ENCODE peak calls at places on chromosomes 1 and 21, in four cellular contexts. M is K562, J is HepG2, Q is HCT116. A is an unnamed sample.
A peak's percentile ranks its signal among the peaks of the same experiment; 100 is the strongest.

GRCh38 chr1:14435368-14436023 is 163.0 kb upstream of the KAZN start:
- DNase-seq in Q (no peak), M (peak; percentile 87), J (no peak), A (no peak)

GRCh38 chr1:214205053-214205452 is 75.9 kb upstream of the SMYD2 start:
- DNase-seq in Q (no peak), J (no peak), M (no peak), A (no peak)

GRCh38 chr1:33394716-33395115 is 36.2 kb downstream of the PHC2 start:
- DNase-seq in M (no peak), J (no peak), Q (no peak), A (no peak)

GRCh38 chr21:37220433-37220980 is 46.6 kb downstream of the VPS26C start:
- DNase-seq in M (no peak), Q (no peak), J (peak; percentile 48), A (no peak)

GRCh38 chr1:82783025-82783424 is 982.3 kb downstream of the ADGRL2 start:
- DNase-seq in J (no peak), Q (no peak), M (no peak), A (no peak)

GRCh38 chr1:163083690-163084089 is 14.5 kb downstream of the RGS4 start:
- DNase-seq in Q (no peak), J (no peak), M (no peak), A (no peak)

GRCh38 chr1:171188388-171189266 is 3.5 kb downstream of the FMO2 start:
- DNase-seq in Q (peak; percentile 24), J (peak; percentile 43), M (peak; percentile 68), A (no peak)

GRCh38 chr1:153790996-153791855 is 16.0 kb downstream of the SLC27A3 start:
- DNase-seq in M (no peak), Q (no peak), J (no peak), A (no peak)

GRCh38 chr1:224846119-224846907 is 83.2 kb upstream of the DNAH14 start:
- DNase-seq in Q (no peak), J (no peak), M (no peak), A (no peak)

GRCh38 chr1:20641986-20642385 is 8.7 kb downstream of the PINK1 start:
- DNase-seq in Q (no peak), J (no peak), M (no peak), A (no peak)

GRCh38 chr1:23403038-23403336 is 21.6 kb downstream of the TCEA3 start:
- DNase-seq in M (peak; percentile 45), Q (peak; percentile 28), J (no peak), A (no peak)

GRCh38 chr1:152654110-152654509 is 9.1 kb upstream of the LCE2D start:
- DNase-seq in M (peak; percentile 68), J (peak; percentile 59), Q (peak; percentile 32), A (no peak)

GRCh38 chr1:109490029-109490933 is 3.6 kb upstream of the CYB561D1 start:
- DNase-seq in M (peak; percentile 67), J (peak; percentile 45), Q (peak; percentile 31), A (peak; percentile 88)

GRCh38 chr1:45802343-45803298 is 791 bp upstream of the MAST2 start:
- DNase-seq in M (peak; percentile 83), Q (peak; percentile 57), J (peak; percentile 84), A (peak; percentile 53)

GRCh38 chr1:3352952-3353331 is 101.5 kb upstream of the ARHGEF16 start:
- DNase-seq in M (no peak), J (no peak), Q (no peak), A (no peak)

GRCh38 chr1:6922096-6922931 is 137.1 kb downstream of the CAMTA1 start:
- DNase-seq in M (no peak), J (no peak), Q (no peak), A (no peak)

GRCh38 chr1:201299968-201300367 is 16.7 kb downstream of the PKP1 start:
- DNase-seq in M (no peak), J (no peak), Q (no peak), A (no peak)

GRCh38 chr21:41530366-41530765 is 22.4 kb upstream of the TMPRSS2 start:
- DNase-seq in M (no peak), J (no peak), Q (no peak), A (no peak)

GRCh38 chr1:38708701-38709258 is 150.8 kb downstream of the RRAGC start:
- DNase-seq in Q (no peak), J (no peak), M (no peak), A (no peak)

GRCh38 chr1:181416268-181416855 is 67.0 kb upstream of the CACNA1E start:
- DNase-seq in J (no peak), M (no peak), Q (no peak), A (no peak)

GRCh38 chr1:11730429-11730861 is 5.5 kb upstream of the AGTRAP start:
- DNase-seq in J (no peak), Q (no peak), M (no peak), A (no peak)

GRCh38 chr21:42466700-42467612 is 29.1 kb downstream of the RSPH1 start:
- DNase-seq in M (peak; percentile 67), J (peak; percentile 6), Q (peak; percentile 23), A (no peak)

GRCh38 chr1:117095237-117095636 is 26.3 kb downstream of the TRIM45 start:
- DNase-seq in J (no peak), M (no peak), Q (no peak), A (no peak)

GRCh38 chr1:20597650-20598049 is 8.8 kb downstream of the CDA start:
- DNase-seq in J (no peak), Q (no peak), M (no peak), A (no peak)

GRCh38 chr1:154694995-154695394 is 87.0 kb upstream of the ADAR start:
- DNase-seq in M (no peak), Q (no peak), J (no peak), A (no peak)

GRCh38 chr1:94111879-94112278 is 9.1 kb downstream of the ABCA4 start:
- DNase-seq in M (no peak), Q (no peak), J (no peak), A (no peak)

GRCh38 chr1:53698381-53698980 is 40.5 kb downstream of the GLIS1 start:
- DNase-seq in J (no peak), M (no peak), Q (no peak), A (no peak)

GRCh38 chr21:43832648-43833047 is 32.4 kb upstream of the AGPAT3 start:
- DNase-seq in Q (no peak), J (no peak), M (no peak), A (no peak)

GRCh38 chr1:9129391-9130041 is 614 bp upstream of the GPR157 start:
- DNase-seq in Q (peak; percentile 69), M (peak; percentile 98), J (peak; percentile 78), A (peak; percentile 75)

GRCh38 chr1:20361805-20362381 is 71.2 kb downstream of the VWA5B1 start:
- DNase-seq in M (peak; percentile 82), J (peak; percentile 13), Q (peak; percentile 42), A (peak; percentile 99)

GRCh38 chr1:27957655-27958054 is 2.1 kb upstream of the XKR8 start:
- DNase-seq in M (no peak), J (no peak), Q (no peak), A (no peak)

GRCh38 chr1:243213045-243213787 is 41.9 kb downstream of the CEP170 start:
- DNase-seq in Q (no peak), M (no peak), J (no peak), A (no peak)

GRCh38 chr1:109532365-109533136 is 7.1 kb upstream of the GPR61 start:
- DNase-seq in M (peak; percentile 91), J (peak; percentile 75), Q (peak; percentile 47), A (peak; percentile 97)

GRCh38 chr1:100383743-100384405 is 31.6 kb downstream of the CDC14A start:
- DNase-seq in Q (no peak), J (no peak), M (no peak), A (no peak)

GRCh38 chr1:35915693-35916092 is 15.2 kb upstream of the AGO3 start:
- DNase-seq in J (no peak), Q (no peak), M (no peak), A (no peak)
- TF ChIP-seq FOSL1 in J (no peak), Q (no peak), M (no peak), A (no peak)

GRCh38 chr21:38661296-38662223 is 144.2 kb upstream of the ETS2 start:
- DNase-seq in Q (no peak), J (no peak), M (no peak), A (no peak)
- TF ChIP-seq FOSL1 in Q (no peak), J (no peak), M (no peak), A (no peak)

DNA sequence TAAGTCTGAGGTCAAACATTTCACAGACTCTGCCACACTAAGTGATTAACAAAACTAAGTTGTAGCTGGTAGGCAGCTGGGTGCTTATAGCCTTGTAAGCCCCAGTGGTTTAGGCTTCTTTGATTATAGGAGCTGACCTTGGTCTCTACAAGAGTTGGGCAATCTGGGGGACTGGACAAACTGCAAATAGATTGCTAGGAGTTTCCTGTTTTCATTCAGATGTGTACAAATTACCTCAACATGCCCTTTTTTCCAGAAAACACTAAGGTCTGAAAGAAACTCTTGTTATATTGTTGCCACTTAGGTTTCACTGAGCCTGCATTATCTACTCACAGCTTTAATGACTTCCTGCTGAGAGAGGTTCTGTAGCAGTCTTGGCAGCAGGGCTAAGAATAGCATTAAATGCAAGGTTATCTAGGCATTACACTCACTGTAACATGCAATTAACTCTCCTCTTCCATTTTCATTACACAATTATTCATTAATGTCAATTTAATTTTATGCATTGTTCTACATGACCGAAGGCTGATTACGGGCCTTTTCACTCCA is 314.0 kb downstream of the LMO4 start:
- DNase-seq in J (peak; percentile 86), Q (no peak), M (no peak), A (no peak)
- TF ChIP-seq FOSL1 in J (no peak), Q (no peak), M (no peak), A (no peak)

GRCh38 chr1:228215663-228216116 is 7.8 kb downstream of the OBSCN start:
- DNase-seq in M (no peak), Q (no peak), J (no peak), A (no peak)

GRCh38 chr1:228219245-228219961 is 11.6 kb downstream of the OBSCN start:
- DNase-seq in Q (no peak), M (no peak), J (no peak), A (no peak)

GRCh38 chr1:228218513-228219244 is 10.8 kb downstream of the OBSCN start:
- DNase-seq in J (no peak), Q (no peak), M (no peak), A (no peak)

GRCh38 chr1:228216371-228217320 is 8.8 kb downstream of the OBSCN start:
- DNase-seq in M (no peak), Q (no peak), J (no peak), A (no peak)

GRCh38 chr1:228217551-228218344 is 9.9 kb downstream of the OBSCN start:
- DNase-seq in M (peak; percentile 58), J (no peak), Q (no peak), A (no peak)
- TF ChIP-seq FOSL1 in M (no peak), J (no peak), Q (no peak), A (no peak)

GRCh38 chr1:175182347-175182746 is 10.2 kb downstream of the KIAA0040 start:
- DNase-seq in Q (no peak), M (no peak), J (no peak), A (no peak)
- TF ChIP-seq FOSL1 in Q (no peak), M (no peak), J (no peak), A (no peak)

DNA sequence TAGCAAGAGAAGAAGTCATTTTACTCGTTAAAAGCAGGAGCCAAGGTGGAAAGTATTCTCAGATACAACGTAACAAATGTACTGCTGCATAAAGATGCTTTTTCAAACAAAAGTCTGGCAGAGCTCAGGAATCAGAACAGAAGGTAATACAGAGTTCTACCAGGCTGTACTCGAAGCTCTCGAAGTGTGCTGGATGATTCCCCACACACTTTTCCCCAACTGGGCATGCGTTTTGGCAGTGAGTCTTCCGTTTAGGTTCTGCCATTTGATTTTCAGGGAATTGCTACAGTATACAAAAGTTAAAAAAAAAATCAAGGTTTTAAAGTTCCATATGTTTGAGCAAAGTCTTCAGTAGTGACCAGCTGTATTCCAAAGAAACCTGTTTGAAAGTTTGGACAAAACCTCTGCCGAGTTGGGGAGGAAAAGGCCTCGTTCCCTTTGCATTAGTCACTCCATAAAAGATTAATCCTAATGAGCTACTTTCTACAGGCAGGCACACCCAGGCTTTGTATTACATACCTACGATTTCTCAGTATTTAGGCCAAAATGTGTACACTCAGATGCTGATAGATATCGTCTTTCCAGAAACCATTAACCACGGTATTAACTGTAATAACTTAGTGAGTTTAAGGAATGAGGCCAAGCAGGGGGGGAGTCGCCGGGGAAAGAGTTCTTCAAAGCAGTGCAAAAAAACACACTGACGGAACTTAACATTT is 477.1 kb downstream of the LMO4 start:
- DNase-seq in M (no peak), Q (peak; percentile 28), J (peak; percentile 27), A (no peak)
- TF ChIP-seq FOSL1 in M (peak; percentile 39), Q (peak; percentile 46), J (no peak), A (no peak)